ENCODE peak calls at places on chromosome 4, in six cellular contexts. J is substantia nigra, E is right cardiac atrium, K is ovary, B is heart right ventricle, X is Peyer's patch. F is an unnamed sample.

GRCh38 chr4:79653871-79654270 is 245.8 kb upstream of the GK2 start:
- DNase-seq in X (no peak), E (no peak), J (no peak), K (no peak), B (no peak), F (no peak)

GRCh38 chr4:6134612-6135220 is 65.6 kb downstream of the JAKMIP1 start:
- DNase-seq in J (peak), B (no peak), K (no peak), X (no peak), E (no peak), F (no peak)

GRCh38 chr4:127604949-127605709 is 27.6 kb upstream of the INTU start:
- DNase-seq in K (no peak), X (no peak), B (no peak), J (no peak), E (no peak), F (no peak)

GRCh38 chr4:37662861-37663390 is 23.2 kb downstream of the RELL1 start:
- DNase-seq in X (no peak), J (no peak), K (no peak), B (peak), E (peak), F (no peak)

GRCh38 chr4:26388671-26389070 is 67.9 kb downstream of the RBPJ start:
- DNase-seq in K (no peak), E (no peak), B (no peak), J (no peak), X (no peak), F (no peak)

GRCh38 chr4:44740201-44740600 is 13.8 kb upstream of the GNPDA2 start:
- DNase-seq in B (no peak), J (no peak), E (no peak), X (no peak), K (no peak), F (no peak)

GRCh38 chr4:18366762-18367358 is 345.3 kb upstream of the LCORL start:
- DNase-seq in E (no peak), J (no peak), B (no peak), X (no peak), K (no peak), F (no peak)

GRCh38 chr4:39103291-39103690 is 41.3 kb downstream of the KLHL5 start:
- DNase-seq in B (no peak), E (no peak), X (no peak), J (no peak), K (no peak), F (no peak)

GRCh38 chr4:181475781-181476180 is 767.4 kb upstream of the TENM3 start:
- DNase-seq in J (no peak), B (peak), E (peak), X (no peak), K (no peak), F (no peak)

GRCh38 chr4:24747234-24747975 is 48.0 kb upstream of the SOD3 start:
- DNase-seq in J (no peak), K (no peak), E (no peak), X (no peak), B (no peak), F (no peak)

GRCh38 chr4:16914208-16914607 is 15.8 kb upstream of the LDB2 start:
- DNase-seq in X (no peak), E (no peak), J (peak), K (peak), B (no peak), F (no peak)

GRCh38 chr4:85474818-85475630 is at the start of gene ARHGAP24:
- DNase-seq in B (peak), E (peak), K (peak), X (peak), J (peak), F (peak)

GRCh38 chr4:70996014-70996353 is 2.5 kb downstream of the DCK start:
- DNase-seq in X (peak), E (no peak), B (no peak), J (no peak), K (no peak), F (no peak)

GRCh38 chr4:72152731-72153130 is 120.9 kb downstream of the NPFFR2 start:
- DNase-seq in E (no peak), K (no peak), J (no peak), B (no peak), X (no peak), F (no peak)

GRCh38 chr4:20255251-20255586 is 3.5 kb downstream of the SLIT2 start:
- DNase-seq in X (no peak), E (no peak), K (no peak), J (no peak), B (no peak), F (no peak)
- H3K27ac ChIP-seq in X (no peak), E (no peak), K (no peak), J (no peak), B (peak), F (no peak)

DNA sequence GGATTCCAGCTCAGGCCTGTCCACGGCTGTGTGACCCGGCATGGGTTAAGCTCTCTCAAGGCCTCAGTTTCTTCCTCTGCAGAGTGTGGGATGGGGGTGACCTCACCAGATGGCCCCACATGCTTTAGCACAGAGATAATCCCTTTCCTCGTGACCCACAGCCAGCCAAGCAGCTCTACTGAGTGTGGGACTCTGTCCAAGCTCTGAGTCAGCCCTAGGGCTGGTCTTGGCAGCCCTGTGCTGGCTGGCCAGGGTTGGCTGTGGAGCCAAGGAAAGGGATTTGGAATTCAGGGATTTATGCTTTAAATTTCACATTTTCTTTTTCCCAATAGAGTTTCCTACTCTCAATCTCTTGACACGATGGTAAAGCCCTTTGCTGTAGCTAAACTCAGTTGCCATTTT is 19.7 kb upstream of the SPON2 start:
- DNase-seq in E (peak), B (peak), K (peak), X (peak), J (peak), F (peak)
- H3K27ac ChIP-seq in E (peak), B (peak), K (peak), X (peak), J (peak), F (peak)

GRCh38 chr4:151666501-151666900 is 94.3 kb downstream of the GATB start:
- DNase-seq in E (no peak), K (no peak), X (no peak), J (no peak), B (no peak), F (no peak)
- H3K27ac ChIP-seq in E (peak), K (no peak), X (no peak), J (no peak), B (peak), F (no peak)

DNA sequence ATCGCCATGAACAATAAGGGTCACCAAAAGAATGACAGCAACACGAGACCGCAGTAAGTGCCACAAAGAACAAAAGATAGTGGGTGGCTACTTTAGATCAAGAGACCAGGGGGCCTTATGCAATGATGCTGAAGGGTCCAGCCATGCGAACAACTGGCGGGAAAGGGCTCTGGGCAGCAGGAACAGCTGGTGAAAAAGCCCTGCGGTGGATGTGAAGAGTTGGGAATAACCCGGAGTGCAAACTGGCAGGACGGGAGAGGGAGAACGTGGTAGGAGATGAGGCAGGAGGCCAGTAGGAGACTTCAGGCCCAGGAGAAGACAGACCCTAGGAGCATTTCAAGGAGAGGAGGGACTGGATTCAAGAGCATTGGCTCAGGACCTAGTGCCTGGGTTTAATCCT is 120.2 kb downstream of the AFAP1 start:
- DNase-seq in E (no peak), B (no peak), J (no peak), X (no peak), K (no peak), F (no peak)
- H3K27ac ChIP-seq in E (no peak), B (no peak), J (no peak), X (no peak), K (no peak), F (no peak)

GRCh38 chr4:4761128-4761991 is 98.1 kb upstream of the MSX1 start:
- DNase-seq in K (no peak), B (no peak), X (no peak), E (no peak), J (no peak), F (no peak)

GRCh38 chr4:4764506-4764905 is 95.0 kb upstream of the MSX1 start:
- DNase-seq in B (no peak), X (no peak), K (no peak), J (no peak), E (no peak), F (no peak)

GRCh38 chr4:4763815-4764202 is 95.7 kb upstream of the MSX1 start:
- DNase-seq in X (no peak), E (no peak), K (no peak), B (no peak), J (no peak), F (no peak)

GRCh38 chr4:4762909-4763814 is 96.3 kb upstream of the MSX1 start:
- DNase-seq in B (no peak), E (no peak), J (no peak), X (no peak), K (no peak), F (no peak)

DNA sequence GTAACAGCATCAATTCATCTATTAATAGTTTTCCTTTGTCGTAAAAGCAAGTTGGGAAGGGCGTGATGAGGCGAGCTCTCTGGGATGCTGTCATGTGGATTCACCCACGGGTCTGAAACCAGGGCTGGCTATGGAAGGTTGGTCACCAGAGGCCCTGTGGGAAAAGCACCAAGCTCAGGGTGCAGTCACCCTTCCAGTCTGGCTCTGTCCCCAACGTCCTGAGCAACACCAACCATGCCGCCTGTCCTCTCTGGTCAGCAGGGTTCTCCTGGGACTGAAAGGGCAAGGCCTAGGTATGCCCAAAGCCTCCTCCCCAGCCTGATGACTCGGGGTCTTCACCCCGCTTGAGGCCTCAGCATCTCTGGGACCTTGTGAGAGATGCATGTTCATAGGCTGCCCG is 97.2 kb upstream of the MSX1 start:
- DNase-seq in J (no peak), K (no peak), X (no peak), B (no peak), E (no peak), F (no peak)
- H3K27ac ChIP-seq in J (no peak), K (no peak), X (no peak), B (no peak), E (no peak), F (no peak)

GRCh38 chr4:89006307-89006706 is 50.7 kb downstream of the FAM13A start:
- DNase-seq in B (no peak), K (no peak), J (no peak), X (no peak), E (no peak), F (no peak)

GRCh38 chr4:89007338-89007737 is 49.6 kb downstream of the FAM13A start:
- DNase-seq in J (no peak), X (no peak), E (no peak), B (no peak), K (no peak), F (no peak)

GRCh38 chr4:89009653-89010369 is 47.2 kb downstream of the FAM13A start:
- DNase-seq in X (no peak), E (no peak), K (no peak), B (no peak), J (no peak), F (no peak)

GRCh38 chr4:89009107-89009506 is 47.9 kb downstream of the FAM13A start:
- DNase-seq in K (no peak), J (no peak), B (no peak), X (no peak), E (no peak), F (no peak)
- H3K27ac ChIP-seq in K (no peak), J (no peak), B (no peak), X (peak), E (no peak), F (no peak)

GRCh38 chr4:2925496-2925895 is 37.7 kb downstream of the NOP14 start:
- DNase-seq in B (no peak), K (no peak), X (no peak), J (no peak), E (no peak), F (no peak)

GRCh38 chr4:2924286-2924685 is 38.9 kb downstream of the NOP14 start:
- DNase-seq in X (no peak), B (no peak), K (no peak), E (no peak), J (no peak), F (no peak)

GRCh38 chr4:2924765-2925301 is 38.4 kb downstream of the NOP14 start:
- DNase-seq in B (no peak), X (no peak), J (no peak), E (no peak), K (no peak), F (no peak)

GRCh38 chr4:2923141-2923551 is 40.1 kb downstream of the NOP14 start:
- DNase-seq in K (no peak), E (no peak), J (no peak), B (no peak), X (no peak), F (no peak)

DNA sequence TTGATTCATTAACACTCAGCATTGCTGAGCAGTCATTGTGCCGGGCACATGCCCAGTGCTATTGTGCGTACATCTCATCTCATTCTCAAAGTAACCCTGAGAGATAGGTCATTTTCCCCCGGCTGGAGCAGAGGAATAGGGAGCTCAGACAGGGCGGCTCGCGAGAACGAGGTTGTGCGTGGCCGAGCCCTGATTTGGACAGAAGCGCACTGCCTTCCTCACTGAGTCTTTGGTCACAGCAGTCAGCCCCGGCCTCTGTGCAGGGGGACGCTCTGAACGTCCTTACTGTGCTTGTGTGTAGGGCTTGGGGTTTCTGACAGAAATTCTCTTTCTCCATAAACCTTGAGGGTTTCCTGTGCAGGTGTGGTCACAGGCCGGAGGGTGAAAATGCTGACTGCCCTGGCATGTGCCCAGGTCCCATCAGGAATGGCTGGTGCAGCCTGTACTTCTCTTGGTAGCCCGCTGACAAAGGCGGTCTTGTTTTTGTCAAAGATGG is 39.5 kb downstream of the NOP14 start:
- DNase-seq in E (no peak), B (no peak), K (no peak), X (no peak), J (peak), F (no peak)
- H3K27ac ChIP-seq in E (no peak), B (no peak), K (no peak), X (no peak), J (peak), F (no peak)